ENCODE peak calls at places on chromosome 4, in four cellular contexts. B is MCF 10A, R is HCT116, U is HFFc6. Y is an unnamed sample.
A peak's percentile ranks its signal among the peaks of the same experiment; 100 is the strongest.

GRCh38 chr4:90950385-90950841 is 823.2 kb downstream of the CCSER1 start:
- DNase-seq in B (no peak), U (no peak), R (no peak), Y (no peak)

GRCh38 chr4:142129931-142130330 is 493.5 kb downstream of the IL15 start:
- DNase-seq in U (no peak), B (no peak), R (no peak), Y (no peak)

GRCh38 chr4:14856927-14857220 is 145.4 kb upstream of the CPEB2 start:
- DNase-seq in R (no peak), U (no peak), B (peak; percentile 17), Y (no peak)

GRCh38 chr4:24322517-24322916 is 261.8 kb downstream of the DHX15 start:
- DNase-seq in B (peak; percentile 47), R (no peak), U (no peak), Y (no peak)

GRCh38 chr4:118765399-118765798 is 70.5 kb downstream of the SEC24D start:
- DNase-seq in U (peak; percentile 97), B (peak; percentile 88), R (peak; percentile 54), Y (no peak)

GRCh38 chr4:128604840-128605239 is 204.7 kb upstream of the JADE1 start:
- DNase-seq in B (peak; percentile 39), R (no peak), U (no peak), Y (no peak)

GRCh38 chr4:174157106-174157607 is 126.3 kb downstream of the FBXO8 start:
- DNase-seq in R (no peak), B (no peak), U (no peak), Y (no peak)

GRCh38 chr4:113760094-113760851 is 1.3 kb downstream of the CAMK2D start:
- DNase-seq in B (peak; percentile 62), U (peak; percentile 11), R (no peak), Y (no peak)

GRCh38 chr4:119046263-119046662 is 89.4 kb upstream of the MYOZ2 start:
- DNase-seq in R (no peak), B (no peak), U (no peak), Y (no peak)

GRCh38 chr4:48939785-48940184 is 33.2 kb upstream of the OCIAD2 start:
- DNase-seq in B (peak; percentile 95), U (peak; percentile 66), R (no peak), Y (no peak)

GRCh38 chr4:177313263-177313662 is 3.6 kb downstream of the NEIL3 start:
- DNase-seq in B (peak; percentile 51), R (no peak), U (no peak), Y (no peak)

GRCh38 chr4:154465085-154465484 is 26.5 kb downstream of the DCHS2 start:
- DNase-seq in R (no peak), U (no peak), B (peak; percentile 82), Y (no peak)

GRCh38 chr4:168039593-168039992 is 52.7 kb upstream of the ANXA10 start:
- DNase-seq in R (no peak), B (no peak), U (no peak), Y (no peak)

GRCh38 chr4:141810702-141811365 is 174.5 kb downstream of the IL15 start:
- DNase-seq in R (no peak), U (no peak), B (no peak), Y (no peak)

GRCh38 chr4:165096776-165097175 is 15.9 kb downstream of the TMEM192 start:
- DNase-seq in R (no peak), U (peak; percentile 21), B (peak; percentile 17), Y (no peak)

GRCh38 chr4:165095291-165095690 is 17.4 kb downstream of the TMEM192 start:
- DNase-seq in R (no peak), B (peak; percentile 6), U (no peak), Y (no peak)

DNA sequence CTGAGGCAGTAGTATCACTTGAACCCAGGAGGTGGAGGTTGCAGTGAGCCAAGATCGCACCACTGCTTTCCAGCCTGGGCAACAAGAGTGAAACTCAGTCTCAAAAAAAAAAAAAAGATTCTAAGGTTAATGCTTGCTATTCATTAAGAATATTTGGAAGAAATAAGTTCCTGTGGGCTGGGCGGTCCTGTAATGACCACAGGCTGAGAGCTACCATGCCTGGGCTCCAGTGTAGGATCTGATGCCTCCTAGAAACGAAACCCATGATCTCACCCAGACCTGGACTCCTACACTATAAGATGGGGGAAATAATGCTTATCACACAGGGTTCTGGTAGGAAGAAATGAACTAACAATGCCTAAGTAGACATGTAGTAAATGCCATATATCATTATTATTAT is 17.8 kb downstream of the TMEM192 start:
- DNase-seq in U (no peak), R (no peak), B (no peak), Y (no peak)
- TF ChIP-seq CTCF in U (no peak), R (no peak), B (no peak), Y (no peak)

DNA sequence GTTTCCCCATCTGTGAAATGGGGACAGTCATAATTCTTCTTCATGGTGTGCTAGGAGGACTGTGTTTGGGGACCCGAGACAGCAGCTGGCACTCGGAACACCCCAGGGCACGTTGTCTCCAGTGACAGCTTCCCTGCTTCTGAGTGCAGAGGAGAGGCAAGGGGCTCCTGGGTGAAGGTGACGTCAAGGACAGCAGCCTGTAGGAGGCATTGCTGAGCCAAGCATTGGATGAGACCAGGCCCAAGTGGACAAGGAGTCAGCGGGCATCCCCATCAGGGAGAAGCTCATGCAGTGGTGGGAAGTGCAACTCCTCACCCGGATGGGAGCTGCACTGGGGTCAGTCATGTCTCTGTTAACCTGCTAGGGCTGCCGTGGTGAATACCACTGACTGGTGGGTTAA is 46.1 kb downstream of the EVC start:
- DNase-seq in R (no peak), U (no peak), B (no peak), Y (peak; percentile 65)
- TF ChIP-seq CTCF in R (no peak), U (peak; percentile 28), B (no peak), Y (no peak)

GRCh38 chr4:145609494-145610427 is 9.4 kb upstream of the MMAA start:
- DNase-seq in B (peak; percentile 83), U (peak; percentile 59), R (peak; percentile 68), Y (no peak)
- TF ChIP-seq CTCF in B (peak; percentile 77), U (peak; percentile 88), R (peak; percentile 68), Y (peak; percentile 87)

DNA sequence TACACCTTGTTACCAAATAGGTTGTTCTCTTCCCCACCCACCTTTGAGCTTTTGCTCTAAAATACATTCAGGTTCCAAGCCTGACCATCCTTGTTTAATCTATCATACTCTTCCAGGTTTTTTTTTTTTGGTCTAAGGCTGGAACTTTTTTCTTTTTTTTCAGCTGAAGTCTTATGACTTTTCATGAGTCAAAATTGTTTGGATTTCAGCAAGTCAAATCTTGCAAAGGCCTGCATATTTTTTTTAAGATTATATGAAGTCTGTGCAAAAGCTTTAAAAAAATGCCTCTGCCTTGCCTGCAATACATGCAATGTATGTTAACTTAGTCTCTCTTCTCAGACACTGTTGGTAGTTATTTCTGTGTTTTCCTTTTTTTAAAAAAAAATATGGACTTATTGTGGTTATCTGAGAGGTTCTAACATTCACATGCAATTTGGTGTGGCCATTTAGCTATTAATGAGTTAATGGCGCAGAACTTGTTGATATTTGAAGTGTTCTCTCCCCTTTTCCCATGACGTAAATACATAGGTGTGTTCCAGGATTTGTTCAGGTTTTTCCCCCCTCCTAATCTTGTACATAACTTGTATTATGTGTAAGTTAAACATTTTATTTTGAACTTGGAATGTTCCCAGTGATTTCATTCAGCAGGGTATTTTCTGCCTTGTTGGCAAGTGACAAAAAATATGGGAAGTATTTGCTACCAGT is 58.7 kb downstream of the CCKAR start:
- DNase-seq in R (no peak), U (no peak), B (no peak), Y (no peak)
- TF ChIP-seq CTCF in R (no peak), U (no peak), B (no peak), Y (no peak)